ENCODE peak calls at places on chromosomes 11 and 22, in nine cellular contexts. One of them, this sample, is unnamed.

GRCh38 chr11:83681944-83682644 is 395.9 kb upstream of the CCDC90B start:
- DNase-seq in stimulated activated CD4-positive, alpha-beta T cell treated with anti-CD3 and anti-CD28 coated beads, Interleukin-12 subunit alpha, Interleukin-12 subunit beta, amount 100 ng/mL, for 4 hours: no peak
- DNase-seq in NCI-H2029: no peak
- DNase-seq in MM.1S: no peak
- DNase-seq in CD8-positive, alpha-beta T cell: no peak
- DNase-seq in MV-4-11: no peak
- DNase-seq in activated CD8-positive, alpha-beta memory T cell treated with anti-CD3 and anti-CD28 coated beads, Interleukin-2, amount 50 U/mL, for 48 hours: no peak
- DNase-seq in hepatocyte: no peak
- DNase-seq in endothelial cell: no peak
- DNase-seq in this sample: no peak

GRCh38 chr11:125093502-125093901 is 17.9 kb downstream of the TMEM218 start:
- DNase-seq in stimulated activated CD4-positive, alpha-beta T cell treated with anti-CD3 and anti-CD28 coated beads, Interleukin-12 subunit alpha, Interleukin-12 subunit beta, amount 100 ng/mL, for 4 hours: no peak
- DNase-seq in NCI-H2029: no peak
- DNase-seq in MM.1S: no peak
- DNase-seq in CD8-positive, alpha-beta T cell: no peak
- DNase-seq in MV-4-11: no peak
- DNase-seq in activated CD8-positive, alpha-beta memory T cell treated with anti-CD3 and anti-CD28 coated beads, Interleukin-2, amount 50 U/mL, for 48 hours: no peak
- DNase-seq in hepatocyte: no peak
- DNase-seq in endothelial cell: no peak
- DNase-seq in this sample: no peak

GRCh38 chr22:25624486-25624885 is 60.0 kb downstream of the GRK3 start:
- DNase-seq in stimulated activated CD4-positive, alpha-beta T cell treated with anti-CD3 and anti-CD28 coated beads, Interleukin-12 subunit alpha, Interleukin-12 subunit beta, amount 100 ng/mL, for 4 hours: no peak
- DNase-seq in NCI-H2029: no peak
- DNase-seq in MM.1S: no peak
- DNase-seq in CD8-positive, alpha-beta T cell: no peak
- DNase-seq in MV-4-11: no peak
- DNase-seq in activated CD8-positive, alpha-beta memory T cell treated with anti-CD3 and anti-CD28 coated beads, Interleukin-2, amount 50 U/mL, for 48 hours: no peak
- DNase-seq in hepatocyte: no peak
- DNase-seq in endothelial cell: no peak
- DNase-seq in this sample: no peak

GRCh38 chr11:70525006-70525405 is 126.7 kb downstream of the CTTN start:
- DNase-seq in stimulated activated CD4-positive, alpha-beta T cell treated with anti-CD3 and anti-CD28 coated beads, Interleukin-12 subunit alpha, Interleukin-12 subunit beta, amount 100 ng/mL, for 4 hours: no peak
- DNase-seq in NCI-H2029: no peak
- DNase-seq in MM.1S: no peak
- DNase-seq in CD8-positive, alpha-beta T cell: no peak
- DNase-seq in MV-4-11: no peak
- DNase-seq in activated CD8-positive, alpha-beta memory T cell treated with anti-CD3 and anti-CD28 coated beads, Interleukin-2, amount 50 U/mL, for 48 hours: no peak
- DNase-seq in hepatocyte: no peak
- DNase-seq in endothelial cell: no peak
- DNase-seq in this sample: no peak

GRCh38 chr11:34624069-34624468 is 3.2 kb downstream of the EHF start:
- DNase-seq in stimulated activated CD4-positive, alpha-beta T cell treated with anti-CD3 and anti-CD28 coated beads, Interleukin-12 subunit alpha, Interleukin-12 subunit beta, amount 100 ng/mL, for 4 hours: no peak
- DNase-seq in NCI-H2029: peak
- DNase-seq in MM.1S: peak
- DNase-seq in CD8-positive, alpha-beta T cell: peak
- DNase-seq in MV-4-11: no peak
- DNase-seq in activated CD8-positive, alpha-beta memory T cell treated with anti-CD3 and anti-CD28 coated beads, Interleukin-2, amount 50 U/mL, for 48 hours: no peak
- DNase-seq in hepatocyte: no peak
- DNase-seq in endothelial cell: no peak
- DNase-seq in this sample: no peak

GRCh38 chr11:77102246-77103210 is at the start of gene OMP:
- DNase-seq in stimulated activated CD4-positive, alpha-beta T cell treated with anti-CD3 and anti-CD28 coated beads, Interleukin-12 subunit alpha, Interleukin-12 subunit beta, amount 100 ng/mL, for 4 hours: no peak
- DNase-seq in NCI-H2029: no peak
- DNase-seq in MM.1S: no peak
- DNase-seq in CD8-positive, alpha-beta T cell: no peak
- DNase-seq in MV-4-11: no peak
- DNase-seq in activated CD8-positive, alpha-beta memory T cell treated with anti-CD3 and anti-CD28 coated beads, Interleukin-2, amount 50 U/mL, for 48 hours: no peak
- DNase-seq in hepatocyte: no peak
- DNase-seq in endothelial cell: no peak
- DNase-seq in this sample: no peak

GRCh38 chr11:47185305-47186075 is 744 bp downstream of the PACSIN3 start:
- DNase-seq in stimulated activated CD4-positive, alpha-beta T cell treated with anti-CD3 and anti-CD28 coated beads, Interleukin-12 subunit alpha, Interleukin-12 subunit beta, amount 100 ng/mL, for 4 hours: no peak
- DNase-seq in NCI-H2029: no peak
- DNase-seq in MM.1S: no peak
- DNase-seq in CD8-positive, alpha-beta T cell: no peak
- DNase-seq in MV-4-11: no peak
- DNase-seq in activated CD8-positive, alpha-beta memory T cell treated with anti-CD3 and anti-CD28 coated beads, Interleukin-2, amount 50 U/mL, for 48 hours: no peak
- DNase-seq in hepatocyte: peak
- DNase-seq in endothelial cell: peak
- DNase-seq in this sample: no peak

GRCh38 chr11:86740628-86741488 is 59.5 kb upstream of the PRSS23 start:
- DNase-seq in stimulated activated CD4-positive, alpha-beta T cell treated with anti-CD3 and anti-CD28 coated beads, Interleukin-12 subunit alpha, Interleukin-12 subunit beta, amount 100 ng/mL, for 4 hours: no peak
- DNase-seq in NCI-H2029: no peak
- DNase-seq in MM.1S: no peak
- DNase-seq in CD8-positive, alpha-beta T cell: no peak
- DNase-seq in MV-4-11: peak
- DNase-seq in activated CD8-positive, alpha-beta memory T cell treated with anti-CD3 and anti-CD28 coated beads, Interleukin-2, amount 50 U/mL, for 48 hours: no peak
- DNase-seq in hepatocyte: peak
- DNase-seq in endothelial cell: no peak
- DNase-seq in this sample: no peak

GRCh38 chr11:43735931-43736330 is 55.4 kb downstream of the HSD17B12 start:
- DNase-seq in stimulated activated CD4-positive, alpha-beta T cell treated with anti-CD3 and anti-CD28 coated beads, Interleukin-12 subunit alpha, Interleukin-12 subunit beta, amount 100 ng/mL, for 4 hours: no peak
- DNase-seq in NCI-H2029: no peak
- DNase-seq in MM.1S: no peak
- DNase-seq in CD8-positive, alpha-beta T cell: no peak
- DNase-seq in MV-4-11: peak
- DNase-seq in activated CD8-positive, alpha-beta memory T cell treated with anti-CD3 and anti-CD28 coated beads, Interleukin-2, amount 50 U/mL, for 48 hours: no peak
- DNase-seq in hepatocyte: no peak
- DNase-seq in endothelial cell: no peak
- DNase-seq in this sample: no peak

GRCh38 chr11:82720267-82720666 is 13.4 kb downstream of the FAM181B start:
- DNase-seq in stimulated activated CD4-positive, alpha-beta T cell treated with anti-CD3 and anti-CD28 coated beads, Interleukin-12 subunit alpha, Interleukin-12 subunit beta, amount 100 ng/mL, for 4 hours: no peak
- DNase-seq in NCI-H2029: no peak
- DNase-seq in MM.1S: no peak
- DNase-seq in CD8-positive, alpha-beta T cell: no peak
- DNase-seq in MV-4-11: no peak
- DNase-seq in activated CD8-positive, alpha-beta memory T cell treated with anti-CD3 and anti-CD28 coated beads, Interleukin-2, amount 50 U/mL, for 48 hours: no peak
- DNase-seq in hepatocyte: no peak
- DNase-seq in endothelial cell: no peak
- DNase-seq in this sample: no peak

GRCh38 chr11:104366321-104366734 is 202.4 kb upstream of the PDGFD start:
- DNase-seq in stimulated activated CD4-positive, alpha-beta T cell treated with anti-CD3 and anti-CD28 coated beads, Interleukin-12 subunit alpha, Interleukin-12 subunit beta, amount 100 ng/mL, for 4 hours: no peak
- DNase-seq in NCI-H2029: no peak
- DNase-seq in MM.1S: no peak
- DNase-seq in CD8-positive, alpha-beta T cell: no peak
- DNase-seq in MV-4-11: no peak
- DNase-seq in activated CD8-positive, alpha-beta memory T cell treated with anti-CD3 and anti-CD28 coated beads, Interleukin-2, amount 50 U/mL, for 48 hours: no peak
- DNase-seq in hepatocyte: no peak
- DNase-seq in endothelial cell: no peak
- DNase-seq in this sample: no peak

GRCh38 chr11:92852946-92853345 is 116.5 kb upstream of the MTNR1B start:
- DNase-seq in stimulated activated CD4-positive, alpha-beta T cell treated with anti-CD3 and anti-CD28 coated beads, Interleukin-12 subunit alpha, Interleukin-12 subunit beta, amount 100 ng/mL, for 4 hours: no peak
- DNase-seq in NCI-H2029: peak
- DNase-seq in MM.1S: no peak
- DNase-seq in CD8-positive, alpha-beta T cell: no peak
- DNase-seq in MV-4-11: no peak
- DNase-seq in activated CD8-positive, alpha-beta memory T cell treated with anti-CD3 and anti-CD28 coated beads, Interleukin-2, amount 50 U/mL, for 48 hours: no peak
- DNase-seq in hepatocyte: no peak
- DNase-seq in endothelial cell: no peak
- DNase-seq in this sample: no peak

GRCh38 chr11:92332986-92333385 is 108.4 kb downstream of the FAT3 start:
- DNase-seq in stimulated activated CD4-positive, alpha-beta T cell treated with anti-CD3 and anti-CD28 coated beads, Interleukin-12 subunit alpha, Interleukin-12 subunit beta, amount 100 ng/mL, for 4 hours: no peak
- DNase-seq in NCI-H2029: no peak
- DNase-seq in MM.1S: no peak
- DNase-seq in CD8-positive, alpha-beta T cell: no peak
- DNase-seq in MV-4-11: no peak
- DNase-seq in activated CD8-positive, alpha-beta memory T cell treated with anti-CD3 and anti-CD28 coated beads, Interleukin-2, amount 50 U/mL, for 48 hours: no peak
- DNase-seq in hepatocyte: no peak
- DNase-seq in endothelial cell: no peak
- DNase-seq in this sample: no peak

GRCh38 chr22:36862251-36863242 is 1.7 kb downstream of the NCF4 start:
- DNase-seq in stimulated activated CD4-positive, alpha-beta T cell treated with anti-CD3 and anti-CD28 coated beads, Interleukin-12 subunit alpha, Interleukin-12 subunit beta, amount 100 ng/mL, for 4 hours: no peak
- DNase-seq in NCI-H2029: no peak
- DNase-seq in MM.1S: no peak
- DNase-seq in CD8-positive, alpha-beta T cell: no peak
- DNase-seq in MV-4-11: peak
- DNase-seq in activated CD8-positive, alpha-beta memory T cell treated with anti-CD3 and anti-CD28 coated beads, Interleukin-2, amount 50 U/mL, for 48 hours: no peak
- DNase-seq in hepatocyte: no peak
- DNase-seq in endothelial cell: no peak
- DNase-seq in this sample: no peak

GRCh38 chr11:15843309-15843857 is 513.0 kb downstream of the SOX6 start:
- DNase-seq in stimulated activated CD4-positive, alpha-beta T cell treated with anti-CD3 and anti-CD28 coated beads, Interleukin-12 subunit alpha, Interleukin-12 subunit beta, amount 100 ng/mL, for 4 hours: no peak
- DNase-seq in NCI-H2029: peak
- DNase-seq in MM.1S: no peak
- DNase-seq in CD8-positive, alpha-beta T cell: no peak
- DNase-seq in MV-4-11: no peak
- DNase-seq in activated CD8-positive, alpha-beta memory T cell treated with anti-CD3 and anti-CD28 coated beads, Interleukin-2, amount 50 U/mL, for 48 hours: no peak
- DNase-seq in hepatocyte: no peak
- DNase-seq in endothelial cell: peak
- DNase-seq in this sample: no peak

GRCh38 chr22:31451709-31452571 is 37.7 kb downstream of the EIF4ENIF1 start:
- DNase-seq in stimulated activated CD4-positive, alpha-beta T cell treated with anti-CD3 and anti-CD28 coated beads, Interleukin-12 subunit alpha, Interleukin-12 subunit beta, amount 100 ng/mL, for 4 hours: no peak
- DNase-seq in NCI-H2029: peak
- DNase-seq in MM.1S: peak
- DNase-seq in CD8-positive, alpha-beta T cell: no peak
- DNase-seq in MV-4-11: peak
- DNase-seq in activated CD8-positive, alpha-beta memory T cell treated with anti-CD3 and anti-CD28 coated beads, Interleukin-2, amount 50 U/mL, for 48 hours: no peak
- DNase-seq in hepatocyte: peak
- DNase-seq in endothelial cell: peak
- DNase-seq in this sample: no peak

GRCh38 chr11:48019230-48019584 is 38.8 kb downstream of the PTPRJ start:
- DNase-seq in stimulated activated CD4-positive, alpha-beta T cell treated with anti-CD3 and anti-CD28 coated beads, Interleukin-12 subunit alpha, Interleukin-12 subunit beta, amount 100 ng/mL, for 4 hours: no peak
- DNase-seq in NCI-H2029: no peak
- DNase-seq in MM.1S: no peak
- DNase-seq in CD8-positive, alpha-beta T cell: no peak
- DNase-seq in MV-4-11: no peak
- DNase-seq in activated CD8-positive, alpha-beta memory T cell treated with anti-CD3 and anti-CD28 coated beads, Interleukin-2, amount 50 U/mL, for 48 hours: no peak
- DNase-seq in hepatocyte: peak
- DNase-seq in endothelial cell: no peak
- DNase-seq in this sample: no peak

This sample was measured in D721Med.